ENCODE peak calls at places on chromosome X, in seven cellular contexts. A is NCI-H1092; W is tibial artery; N is stimulated activated CD4-positive, alpha-beta T cell treated with anti-CD3 and anti-CD28 coated beads, Interleukin-2, amount 100 ng/mL, for 4 hours; B is IMR-90; D is uterus; C is neural crest cell. E is an unnamed sample.

GRCh38 chrX:152202886-152203285 is 64.5 kb upstream of the MAGEA10 start:
- DNase-seq in A (no peak), W (no peak), N (no peak), B (no peak), D (no peak), C (no peak), E (no peak)

GRCh38 chrX:30892591-30892990 is 3.5 kb upstream of the TAB3 start:
- DNase-seq in A (no peak), W (no peak), N (no peak), B (no peak), D (no peak), C (no peak), E (no peak)

GRCh38 chrX:49977319-49978090 is 55.1 kb downstream of the CLCN5 start:
- DNase-seq in A (peak), W (no peak), N (no peak), B (no peak), D (no peak), C (no peak), E (no peak)

GRCh38 chrX:26442340-26442739 is 226.4 kb downstream of the MAGEB5 start:
- DNase-seq in A (no peak), W (no peak), N (no peak), B (peak), D (no peak), C (no peak), E (no peak)

GRCh38 chrX:16807548-16807947 is 21.3 kb downstream of the TXLNG start:
- DNase-seq in A (no peak), W (no peak), N (no peak), B (peak), D (no peak), C (no peak), E (no peak)

GRCh38 chrX:12814434-12814833 is 23.2 kb downstream of the PRPS2 start:
- DNase-seq in A (no peak), W (no peak), N (peak), B (peak), D (no peak), C (peak), E (no peak)

GRCh38 chrX:115018040-115018647 is 728 bp upstream of the IL13RA2 start:
- DNase-seq in A (no peak), W (no peak), N (no peak), B (no peak), D (no peak), C (no peak), E (no peak)

GRCh38 chrX:30150196-30150895 is 65.0 kb upstream of the MAGEB2 start:
- DNase-seq in A (no peak), W (no peak), N (no peak), B (peak), D (no peak), C (no peak), E (no peak)

GRCh38 chrX:46710927-46711623 is 47.8 kb downstream of the SLC9A7 start:
- DNase-seq in A (peak), W (no peak), N (no peak), B (no peak), D (no peak), C (no peak), E (no peak)

GRCh38 chrX:49618574-49618973 is 19.8 kb downstream of the GAGE1 start:
- DNase-seq in A (no peak), W (no peak), N (no peak), B (no peak), D (no peak), C (no peak), E (no peak)

GRCh38 chrX:41558531-41558930 is 111.4 kb downstream of the NYX start:
- DNase-seq in A (no peak), W (no peak), N (no peak), B (peak), D (no peak), C (no peak), E (no peak)

GRCh38 chrX:48497871-48498270 is 10.9 kb upstream of the PORCN start:
- DNase-seq in A (no peak), W (no peak), N (no peak), B (no peak), D (no peak), C (no peak), E (no peak)

GRCh38 chrX:30702736-30703135 is 49.5 kb downstream of the GK start:
- DNase-seq in A (no peak), W (no peak), N (no peak), B (peak), D (no peak), C (no peak), E (no peak)

GRCh38 chrX:118541482-118541881 is 45.9 kb downstream of the DOCK11 start:
- DNase-seq in A (no peak), W (no peak), N (no peak), B (no peak), D (no peak), C (no peak), E (no peak)

GRCh38 chrX:65846974-65847373 is 179.5 kb downstream of the MSN start:
- DNase-seq in A (no peak), W (no peak), N (no peak), B (no peak), D (no peak), C (no peak), E (no peak)

GRCh38 chrX:134423606-134424005 is 36.4 kb upstream of the HPRT1 start:
- DNase-seq in A (no peak), W (no peak), N (no peak), B (peak), D (no peak), C (no peak), E (no peak)

GRCh38 chrX:41198410-41198809 is 113.2 kb downstream of the USP9X start:
- DNase-seq in A (no peak), W (no peak), N (no peak), B (no peak), D (no peak), C (no peak), E (no peak)

GRCh38 chrX:7351946-7352345 is 204.0 kb upstream of the PUDP start:
- DNase-seq in A (no peak), W (no peak), N (no peak), B (peak), D (no peak), C (no peak), E (no peak)

GRCh38 chrX:85808217-85808616 is 239.1 kb downstream of the CHM start:
- DNase-seq in A (no peak), W (no peak), N (no peak), B (no peak), D (no peak), C (no peak), E (no peak)

GRCh38 chrX:150032742-150033141 is 94.5 kb upstream of the EOLA2 start:
- DNase-seq in A (no peak), W (no peak), N (no peak), B (peak), D (no peak), C (no peak), E (no peak)

GRCh38 chrX:119003462-119003861 is 29.0 kb downstream of the LONRF3 start:
- DNase-seq in A (no peak), W (no peak), N (no peak), B (no peak), D (no peak), C (no peak), E (no peak)

GRCh38 chrX:150581093-150581775 is 12.8 kb downstream of the MTM1 start:
- DNase-seq in A (no peak), W (no peak), N (no peak), B (peak), D (no peak), C (no peak), E (no peak)

GRCh38 chrX:17812763-17813162 is 48.3 kb downstream of the RAI2 start:
- DNase-seq in A (no peak), W (no peak), N (no peak), B (no peak), D (no peak), C (no peak), E (no peak)

E was measured in thoracic aorta.